ENCODE peak calls at places on chromosome 16, in eight cellular contexts. B is GM23338, L is ovary, K is K562, X is adrenal gland, O is gastrocnemius medialis, N is tibial artery, G is pancreas. A is an unnamed sample.

GRCh38 chr16:87042551-87043272 is 274.5 kb downstream of the C16orf95 start:
- DNase-seq in N (peak), X (no peak), O (no peak), G (no peak), L (no peak), B (no peak), K (no peak), A (no peak)

GRCh38 chr16:15610369-15610871 is 32.5 kb downstream of the MARF1 start:
- DNase-seq in K (no peak), X (no peak), O (no peak), N (no peak), L (no peak), G (no peak), B (no peak), A (no peak)

GRCh38 chr16:54193013-54193655 is 93.5 kb downstream of the IRX3 start:
- DNase-seq in G (no peak), L (no peak), X (no peak), K (no peak), B (no peak), N (no peak), O (no peak), A (no peak)

GRCh38 chr16:59355704-59356103 is 621.6 kb upstream of the GOT2 start:
- DNase-seq in B (peak), O (no peak), X (no peak), G (no peak), N (no peak), L (no peak), K (no peak), A (no peak)

GRCh38 chr16:27177031-27177774 is 26.1 kb upstream of the KDM8 start:
- DNase-seq in G (no peak), X (no peak), B (no peak), L (no peak), N (no peak), O (no peak), K (no peak), A (no peak)

GRCh38 chr16:12767897-12768296 is 35.8 kb downstream of the CPPED1 start:
- DNase-seq in O (no peak), G (no peak), B (no peak), L (no peak), N (no peak), K (peak), X (no peak), A (no peak)

GRCh38 chr16:17803625-17804410 is 333.1 kb upstream of the XYLT1 start:
- DNase-seq in L (no peak), B (no peak), N (no peak), G (no peak), O (no peak), K (no peak), X (no peak), A (no peak)

GRCh38 chr16:1335996-1336395 is 2.6 kb downstream of the BAIAP3 start:
- DNase-seq in N (no peak), K (no peak), L (no peak), O (no peak), B (peak), X (no peak), G (no peak), A (no peak)

GRCh38 chr16:70570967-70571570 is 47.5 kb downstream of the SF3B3 start:
- DNase-seq in K (no peak), O (no peak), N (no peak), G (no peak), B (no peak), X (no peak), L (no peak), A (peak)

GRCh38 chr16:55655381-55655708 is 443 bp upstream of the SLC6A2 start:
- DNase-seq in B (no peak), O (no peak), N (no peak), G (no peak), X (no peak), L (no peak), K (no peak), A (no peak)

GRCh38 chr16:48608452-48608851 is 1.5 kb downstream of the N4BP1 start:
- DNase-seq in K (no peak), G (no peak), N (no peak), B (no peak), X (no peak), O (no peak), L (no peak), A (no peak)

GRCh38 chr16:54166342-54166865 is 120.2 kb downstream of the IRX3 start:
- DNase-seq in B (no peak), N (no peak), X (no peak), O (no peak), G (no peak), K (no peak), L (no peak), A (no peak)

GRCh38 chr16:3137267-3137666 is 2.4 kb downstream of the ZNF213 start:
- DNase-seq in N (no peak), L (no peak), O (no peak), K (no peak), X (no peak), B (no peak), G (no peak), A (no peak)

GRCh38 chr16:2663553-2664521 is 18.5 kb upstream of the KCTD5 start:
- DNase-seq in O (no peak), K (peak), L (no peak), B (no peak), G (no peak), X (peak), N (no peak), A (peak)

GRCh38 chr16:24538756-24539294 is 541 bp upstream of the RBBP6 start:
- DNase-seq in L (no peak), B (no peak), O (no peak), G (no peak), K (peak), X (peak), N (no peak), A (peak)

GRCh38 chr16:4142268-4142667 is 26.0 kb upstream of the ADCY9 start:
- DNase-seq in X (no peak), B (no peak), L (no peak), G (no peak), K (no peak), N (no peak), O (no peak), A (no peak)

GRCh38 chr16:19488213-19488640 is 33.7 kb downstream of the GDE1 start:
- DNase-seq in G (no peak), B (peak), N (no peak), X (no peak), K (peak), O (peak), L (no peak), A (peak)
- H3K4me3 ChIP-seq in G (no peak), B (peak), N (no peak), X (no peak), K (peak), O (no peak), L (no peak), A (no peak)

GRCh38 chr16:85117418-85117817 is 5.1 kb upstream of the CIBAR2 start:
- DNase-seq in N (no peak), K (no peak), L (no peak), G (no peak), O (no peak), X (no peak), B (no peak), A (no peak)

GRCh38 chr16:85112364-85112763 is at the start of gene CIBAR2:
- DNase-seq in X (no peak), O (no peak), B (no peak), N (no peak), K (no peak), G (no peak), L (no peak), A (peak)

GRCh38 chr16:85113168-85113733 is 979 bp upstream of the CIBAR2 start:
- DNase-seq in X (no peak), B (no peak), K (no peak), N (no peak), G (no peak), O (no peak), L (no peak), A (no peak)

GRCh38 chr16:85113913-85114312 is 1.6 kb upstream of the CIBAR2 start:
- DNase-seq in G (no peak), L (no peak), X (no peak), B (no peak), K (no peak), N (no peak), O (no peak), A (no peak)

DNA sequence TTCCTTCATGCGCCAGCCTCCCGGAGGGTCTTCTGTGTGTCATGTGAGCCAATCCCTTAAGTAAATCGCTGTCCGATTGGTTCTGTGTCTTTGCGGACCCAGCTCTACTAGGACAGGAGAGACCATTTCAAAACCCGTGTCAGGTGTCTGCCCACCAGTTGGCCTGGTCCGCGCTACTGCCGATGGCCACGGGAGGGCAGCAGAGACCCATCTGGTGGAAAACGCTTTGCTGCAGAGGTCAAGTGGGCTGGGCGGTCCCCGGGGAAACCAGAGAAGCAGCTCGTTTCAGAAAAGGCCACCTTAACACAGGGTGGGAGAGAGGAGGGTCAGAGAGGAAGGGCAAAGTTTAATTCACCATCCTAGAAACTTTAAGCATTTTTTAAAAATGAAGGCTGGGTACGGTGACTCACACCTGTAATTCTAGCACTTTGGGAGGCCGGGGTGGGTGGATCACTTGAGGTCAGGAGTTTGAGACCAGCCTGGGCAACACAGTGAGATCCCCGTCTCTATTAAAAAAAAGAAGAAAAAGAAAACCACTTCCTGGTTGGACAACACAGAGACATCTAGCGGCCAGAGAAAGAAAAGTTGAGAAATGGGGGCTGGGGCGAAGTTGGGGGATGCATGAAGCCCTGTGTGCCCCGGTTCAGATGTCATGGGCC is 2.8 kb upstream of the CIBAR2 start:
- DNase-seq in L (peak), B (peak), X (peak), N (peak), K (peak), G (peak), O (peak), A (peak)
- H3K27ac ChIP-seq in L (no peak), B (no peak), X (no peak), N (no peak), K (peak), G (no peak), O (peak), A (no peak)

GRCh38 chr16:30063893-30064745 is 1.4 kb upstream of the ALDOA start:
- DNase-seq in O (peak), L (peak), K (peak), B (peak), X (peak), N (peak), G (peak), A (peak)
- H3K4me3 ChIP-seq in O (peak), L (peak), K (peak), B (peak), X (peak), N (peak), G (peak), A (peak)

GRCh38 chr16:69555867-69556266 is 9.9 kb upstream of the NFAT5 start:
- DNase-seq in B (no peak), L (no peak), N (no peak), G (no peak), X (no peak), K (no peak), O (no peak), A (no peak)
- H3K27ac ChIP-seq in B (no peak), L (no peak), N (no peak), G (no peak), X (no peak), K (no peak), O (no peak), A (no peak)

DNA sequence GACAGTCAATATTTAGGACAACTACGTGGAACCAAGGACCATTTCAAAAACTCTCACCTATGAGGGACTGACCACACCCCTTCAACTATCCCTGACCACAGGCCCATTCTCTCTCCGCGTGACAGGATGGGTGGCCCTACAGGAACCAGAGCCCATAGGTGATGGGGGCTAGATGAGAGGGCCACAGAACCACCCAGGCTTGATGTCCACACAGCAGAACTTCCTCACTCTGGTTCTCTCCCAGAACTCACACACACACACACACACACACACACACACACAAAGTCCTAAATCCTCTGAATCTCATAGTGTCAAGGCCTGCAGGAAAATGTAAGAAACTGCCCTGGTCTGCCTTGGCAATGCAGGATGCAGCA is 1.5 kb downstream of the ZNF319 start:
- DNase-seq in K (no peak), N (no peak), L (no peak), X (no peak), G (no peak), B (no peak), O (no peak), A (no peak)
- H3K4me3 ChIP-seq in K (no peak), N (no peak), L (no peak), X (no peak), G (no peak), B (peak), O (no peak), A (peak)

DNA sequence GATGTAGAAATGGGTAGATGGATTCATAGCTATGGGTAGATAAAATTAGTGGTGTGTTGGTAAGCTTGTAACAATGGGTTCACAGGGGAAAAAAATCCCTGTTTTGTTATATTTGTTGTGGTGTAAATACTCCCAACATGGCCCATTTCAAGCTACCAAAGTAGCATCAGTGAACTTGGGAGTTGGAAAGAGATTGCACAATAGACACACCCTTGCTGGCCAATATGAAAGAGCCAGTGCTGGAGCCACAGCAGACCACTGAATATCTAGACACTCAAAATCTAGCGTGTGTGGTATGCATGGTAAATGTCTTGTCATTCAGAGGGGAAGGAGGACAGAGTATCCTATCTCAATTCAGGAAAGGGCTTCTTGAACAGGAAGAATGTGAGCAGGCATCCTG is 565.1 kb upstream of the SALL1 start:
- DNase-seq in G (no peak), N (no peak), O (no peak), L (no peak), K (no peak), X (no peak), B (no peak), A (no peak)
- H3K27ac ChIP-seq in G (no peak), N (no peak), O (no peak), L (no peak), K (no peak), X (no peak), B (no peak), A (no peak)

DNA sequence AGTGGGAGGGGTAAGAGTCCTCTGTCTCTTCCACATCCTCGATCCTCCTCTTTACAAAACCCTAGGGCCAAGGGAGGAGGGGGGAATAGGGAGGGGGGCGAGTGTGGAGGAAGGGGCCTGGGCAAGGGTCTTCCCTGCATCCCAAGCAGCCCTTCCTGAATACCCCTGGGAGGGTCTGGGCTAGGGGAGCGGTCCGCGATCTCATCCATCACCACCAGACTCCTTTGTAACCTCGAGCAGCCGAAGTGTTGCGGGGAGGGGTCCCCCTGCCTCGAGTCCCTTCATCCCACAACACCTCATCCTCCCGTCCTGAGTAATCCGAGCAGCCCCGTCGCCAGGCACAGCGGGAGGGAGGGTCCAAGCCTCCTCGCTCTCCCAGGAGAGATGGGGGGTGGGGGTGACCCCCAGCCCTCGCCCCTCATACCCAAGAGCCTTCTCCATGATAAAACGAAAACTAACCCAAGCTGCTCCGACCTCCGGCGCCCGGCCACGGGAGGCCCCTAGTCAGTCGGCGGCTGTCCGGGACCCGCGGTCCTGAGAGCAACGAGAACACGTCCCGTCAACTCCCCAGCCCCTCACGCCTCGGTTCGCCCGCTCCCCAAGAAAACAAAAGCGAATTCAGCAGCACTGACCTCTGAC is 468 bp downstream of the SMPD3 start:
- DNase-seq in N (no peak), L (no peak), B (no peak), X (no peak), O (no peak), K (no peak), G (no peak), A (no peak)
- H3K4me3 ChIP-seq in N (peak), L (peak), B (peak), X (peak), O (peak), K (peak), G (peak), A (peak)

A was measured in upper lobe of left lung.